ENCODE peak calls at places on chromosome 9, in seven cellular contexts. One of them, this sample, is unnamed.

GRCh38 chr9:127518091-127518856 is 67.0 kb downstream of the LRSAM1 start:
- DNase-seq in NCI-H1436: no peak
- DNase-seq in SJSA1: no peak
- DNase-seq in IMR-90: no peak
- DNase-seq in HuH-7.5: no peak
- DNase-seq in activated naive CD4-positive, alpha-beta T cell: no peak
- DNase-seq in stimulated activated CD8-positive, alpha-beta memory T cell treated with anti-CD3 and anti-CD28 coated beads, Interleukin-4, amount 100 ng/mL, for 4 hours: no peak
- DNase-seq in this sample: no peak

GRCh38 chr9:17462869-17463464 is 115.9 kb upstream of the SH3GL2 start:
- DNase-seq in activated naive CD4-positive, alpha-beta T cell: no peak
- DNase-seq in stimulated activated CD8-positive, alpha-beta memory T cell treated with anti-CD3 and anti-CD28 coated beads, Interleukin-4, amount 100 ng/mL, for 4 hours: no peak
- DNase-seq in NCI-H1436: peak
- DNase-seq in IMR-90: peak
- DNase-seq in HuH-7.5: no peak
- DNase-seq in SJSA1: no peak
- DNase-seq in this sample: no peak

GRCh38 chr9:99822596-99823391 is 1.1 kb downstream of the NR4A3 start:
- DNase-seq in IMR-90: peak
- DNase-seq in stimulated activated CD8-positive, alpha-beta memory T cell treated with anti-CD3 and anti-CD28 coated beads, Interleukin-4, amount 100 ng/mL, for 4 hours: no peak
- DNase-seq in SJSA1: peak
- DNase-seq in NCI-H1436: no peak
- DNase-seq in activated naive CD4-positive, alpha-beta T cell: no peak
- DNase-seq in HuH-7.5: peak
- DNase-seq in this sample: no peak

GRCh38 chr9:36040271-36040925 is 3.7 kb downstream of the RECK start:
- DNase-seq in IMR-90: peak
- DNase-seq in stimulated activated CD8-positive, alpha-beta memory T cell treated with anti-CD3 and anti-CD28 coated beads, Interleukin-4, amount 100 ng/mL, for 4 hours: no peak
- DNase-seq in activated naive CD4-positive, alpha-beta T cell: no peak
- DNase-seq in SJSA1: no peak
- DNase-seq in NCI-H1436: no peak
- DNase-seq in HuH-7.5: no peak
- DNase-seq in this sample: no peak

GRCh38 chr9:134434896-134435506 is 108.7 kb downstream of the RXRA start:
- DNase-seq in SJSA1: peak
- DNase-seq in activated naive CD4-positive, alpha-beta T cell: no peak
- DNase-seq in stimulated activated CD8-positive, alpha-beta memory T cell treated with anti-CD3 and anti-CD28 coated beads, Interleukin-4, amount 100 ng/mL, for 4 hours: no peak
- DNase-seq in NCI-H1436: no peak
- DNase-seq in IMR-90: peak
- DNase-seq in HuH-7.5: peak
- DNase-seq in this sample: no peak

GRCh38 chr9:114678847-114679246 is 3.1 kb downstream of the TEX48 start:
- DNase-seq in SJSA1: no peak
- DNase-seq in activated naive CD4-positive, alpha-beta T cell: no peak
- DNase-seq in IMR-90: peak
- DNase-seq in stimulated activated CD8-positive, alpha-beta memory T cell treated with anti-CD3 and anti-CD28 coated beads, Interleukin-4, amount 100 ng/mL, for 4 hours: no peak
- DNase-seq in HuH-7.5: no peak
- DNase-seq in NCI-H1436: no peak
- DNase-seq in this sample: no peak

GRCh38 chr9:84711936-84712335 is 42.4 kb downstream of the NTRK2 start:
- DNase-seq in activated naive CD4-positive, alpha-beta T cell: no peak
- DNase-seq in stimulated activated CD8-positive, alpha-beta memory T cell treated with anti-CD3 and anti-CD28 coated beads, Interleukin-4, amount 100 ng/mL, for 4 hours: no peak
- DNase-seq in NCI-H1436: no peak
- DNase-seq in SJSA1: peak
- DNase-seq in IMR-90: no peak
- DNase-seq in HuH-7.5: no peak
- DNase-seq in this sample: no peak

GRCh38 chr9:16143947-16144890 is 591.4 kb downstream of the CCDC171 start:
- DNase-seq in IMR-90: no peak
- DNase-seq in NCI-H1436: no peak
- DNase-seq in stimulated activated CD8-positive, alpha-beta memory T cell treated with anti-CD3 and anti-CD28 coated beads, Interleukin-4, amount 100 ng/mL, for 4 hours: no peak
- DNase-seq in HuH-7.5: no peak
- DNase-seq in activated naive CD4-positive, alpha-beta T cell: no peak
- DNase-seq in SJSA1: peak
- DNase-seq in this sample: no peak

GRCh38 chr9:111949919-111950318 is 53.3 kb downstream of the UGCG start:
- DNase-seq in stimulated activated CD8-positive, alpha-beta memory T cell treated with anti-CD3 and anti-CD28 coated beads, Interleukin-4, amount 100 ng/mL, for 4 hours: no peak
- DNase-seq in activated naive CD4-positive, alpha-beta T cell: no peak
- DNase-seq in SJSA1: no peak
- DNase-seq in HuH-7.5: no peak
- DNase-seq in NCI-H1436: no peak
- DNase-seq in IMR-90: peak
- DNase-seq in this sample: no peak

GRCh38 chr9:5922192-5922591 is 31.5 kb downstream of the MLANA start:
- DNase-seq in stimulated activated CD8-positive, alpha-beta memory T cell treated with anti-CD3 and anti-CD28 coated beads, Interleukin-4, amount 100 ng/mL, for 4 hours: no peak
- DNase-seq in activated naive CD4-positive, alpha-beta T cell: no peak
- DNase-seq in IMR-90: no peak
- DNase-seq in HuH-7.5: no peak
- DNase-seq in SJSA1: no peak
- DNase-seq in NCI-H1436: no peak
- DNase-seq in this sample: no peak

GRCh38 chr9:78566948-78567675 is 270.2 kb downstream of the PSAT1 start:
- DNase-seq in SJSA1: no peak
- DNase-seq in activated naive CD4-positive, alpha-beta T cell: no peak
- DNase-seq in IMR-90: peak
- DNase-seq in HuH-7.5: no peak
- DNase-seq in NCI-H1436: no peak
- DNase-seq in stimulated activated CD8-positive, alpha-beta memory T cell treated with anti-CD3 and anti-CD28 coated beads, Interleukin-4, amount 100 ng/mL, for 4 hours: no peak
- DNase-seq in this sample: no peak

GRCh38 chr9:99368341-99369326 is 146.6 kb downstream of the SEC61B start:
- DNase-seq in stimulated activated CD8-positive, alpha-beta memory T cell treated with anti-CD3 and anti-CD28 coated beads, Interleukin-4, amount 100 ng/mL, for 4 hours: no peak
- DNase-seq in IMR-90: peak
- DNase-seq in HuH-7.5: no peak
- DNase-seq in NCI-H1436: peak
- DNase-seq in SJSA1: no peak
- DNase-seq in activated naive CD4-positive, alpha-beta T cell: no peak
- DNase-seq in this sample: no peak

GRCh38 chr9:343773-344172 is 129.1 kb downstream of the DOCK8 start:
- DNase-seq in SJSA1: no peak
- DNase-seq in IMR-90: no peak
- DNase-seq in NCI-H1436: no peak
- DNase-seq in stimulated activated CD8-positive, alpha-beta memory T cell treated with anti-CD3 and anti-CD28 coated beads, Interleukin-4, amount 100 ng/mL, for 4 hours: no peak
- DNase-seq in activated naive CD4-positive, alpha-beta T cell: no peak
- DNase-seq in HuH-7.5: no peak
- DNase-seq in this sample: no peak

GRCh38 chr9:85515021-85515420 is 226.7 kb downstream of the AGTPBP1 start:
- DNase-seq in SJSA1: no peak
- DNase-seq in IMR-90: no peak
- DNase-seq in stimulated activated CD8-positive, alpha-beta memory T cell treated with anti-CD3 and anti-CD28 coated beads, Interleukin-4, amount 100 ng/mL, for 4 hours: no peak
- DNase-seq in NCI-H1436: no peak
- DNase-seq in activated naive CD4-positive, alpha-beta T cell: no peak
- DNase-seq in HuH-7.5: no peak
- DNase-seq in this sample: no peak

GRCh38 chr9:21788752-21789151 is 13.7 kb upstream of the MTAP start:
- DNase-seq in activated naive CD4-positive, alpha-beta T cell: no peak
- DNase-seq in stimulated activated CD8-positive, alpha-beta memory T cell treated with anti-CD3 and anti-CD28 coated beads, Interleukin-4, amount 100 ng/mL, for 4 hours: no peak
- DNase-seq in HuH-7.5: no peak
- DNase-seq in NCI-H1436: no peak
- DNase-seq in SJSA1: no peak
- DNase-seq in IMR-90: no peak
- DNase-seq in this sample: no peak

GRCh38 chr9:23829580-23830458 is 3.8 kb upstream of the ELAVL2 start:
- DNase-seq in SJSA1: no peak
- DNase-seq in IMR-90: peak
- DNase-seq in NCI-H1436: no peak
- DNase-seq in HuH-7.5: no peak
- DNase-seq in stimulated activated CD8-positive, alpha-beta memory T cell treated with anti-CD3 and anti-CD28 coated beads, Interleukin-4, amount 100 ng/mL, for 4 hours: no peak
- DNase-seq in activated naive CD4-positive, alpha-beta T cell: no peak
- DNase-seq in this sample: no peak

GRCh38 chr9:14031015-14031414 is 282.9 kb downstream of the NFIB start:
- DNase-seq in stimulated activated CD8-positive, alpha-beta memory T cell treated with anti-CD3 and anti-CD28 coated beads, Interleukin-4, amount 100 ng/mL, for 4 hours: no peak
- DNase-seq in IMR-90: peak
- DNase-seq in SJSA1: no peak
- DNase-seq in NCI-H1436: no peak
- DNase-seq in activated naive CD4-positive, alpha-beta T cell: no peak
- DNase-seq in HuH-7.5: no peak
- DNase-seq in this sample: no peak

GRCh38 chr9:126002476-126003350 is 255.5 kb downstream of the PBX3 start:
- DNase-seq in activated naive CD4-positive, alpha-beta T cell: no peak
- DNase-seq in IMR-90: no peak
- DNase-seq in HuH-7.5: no peak
- DNase-seq in SJSA1: no peak
- DNase-seq in stimulated activated CD8-positive, alpha-beta memory T cell treated with anti-CD3 and anti-CD28 coated beads, Interleukin-4, amount 100 ng/mL, for 4 hours: no peak
- DNase-seq in NCI-H1436: no peak
- DNase-seq in this sample: no peak

GRCh38 chr9:130041648-130042405 is 1.2 kb downstream of the FNBP1 start:
- DNase-seq in SJSA1: no peak
- DNase-seq in stimulated activated CD8-positive, alpha-beta memory T cell treated with anti-CD3 and anti-CD28 coated beads, Interleukin-4, amount 100 ng/mL, for 4 hours: no peak
- DNase-seq in IMR-90: peak
- DNase-seq in NCI-H1436: no peak
- DNase-seq in activated naive CD4-positive, alpha-beta T cell: no peak
- DNase-seq in HuH-7.5: peak
- DNase-seq in this sample: no peak

GRCh38 chr9:98730914-98731313 is 22.2 kb upstream of the GABBR2 start:
- DNase-seq in HuH-7.5: no peak
- DNase-seq in activated naive CD4-positive, alpha-beta T cell: no peak
- DNase-seq in NCI-H1436: no peak
- DNase-seq in IMR-90: no peak
- DNase-seq in stimulated activated CD8-positive, alpha-beta memory T cell treated with anti-CD3 and anti-CD28 coated beads, Interleukin-4, amount 100 ng/mL, for 4 hours: no peak
- DNase-seq in SJSA1: no peak
- DNase-seq in this sample: no peak

GRCh38 chr9:121851641-121852091 is 200.2 kb downstream of the DAB2IP start:
- DNase-seq in SJSA1: no peak
- DNase-seq in stimulated activated CD8-positive, alpha-beta memory T cell treated with anti-CD3 and anti-CD28 coated beads, Interleukin-4, amount 100 ng/mL, for 4 hours: no peak
- DNase-seq in NCI-H1436: no peak
- DNase-seq in HuH-7.5: no peak
- DNase-seq in activated naive CD4-positive, alpha-beta T cell: no peak
- DNase-seq in IMR-90: no peak
- DNase-seq in this sample: no peak

GRCh38 chr9:113542741-113543140 is 79.2 kb downstream of the RGS3 start:
- DNase-seq in HuH-7.5: no peak
- DNase-seq in stimulated activated CD8-positive, alpha-beta memory T cell treated with anti-CD3 and anti-CD28 coated beads, Interleukin-4, amount 100 ng/mL, for 4 hours: no peak
- DNase-seq in activated naive CD4-positive, alpha-beta T cell: no peak
- DNase-seq in NCI-H1436: no peak
- DNase-seq in IMR-90: no peak
- DNase-seq in SJSA1: no peak
- DNase-seq in this sample: no peak

GRCh38 chr9:130262771-130263170 is 2.8 kb upstream of the HMCN2 start:
- DNase-seq in IMR-90: no peak
- DNase-seq in stimulated activated CD8-positive, alpha-beta memory T cell treated with anti-CD3 and anti-CD28 coated beads, Interleukin-4, amount 100 ng/mL, for 4 hours: no peak
- DNase-seq in SJSA1: no peak
- DNase-seq in activated naive CD4-positive, alpha-beta T cell: no peak
- DNase-seq in HuH-7.5: no peak
- DNase-seq in NCI-H1436: no peak
- DNase-seq in this sample: no peak